ENCODE peak calls at places on chromosomes 12 and 14, in six cellular contexts. M is A549, F is right lobe of liver, B is H1, D is IMR-90, Z is esophagus muscularis mucosa. J is an unnamed sample. For H3K4me1, the result is how much of the 10 kb centered on the place peaks cover.

GRCh38 chr12:131379758-131380157 is 331.1 kb upstream of the SFSWAP start:
- DNase-seq in B (peak), D (no peak), F (no peak), Z (no peak), M (no peak), J (no peak)

GRCh38 chr12:52230364-52231281 is 2.4 kb upstream of the KRT7 start:
- DNase-seq in D (peak), M (peak), Z (no peak), F (no peak), B (no peak), J (no peak)

GRCh38 chr14:61933021-61933420 is 170.8 kb downstream of the SNAPC1 start:
- DNase-seq in B (no peak), D (no peak), F (no peak), M (no peak), Z (no peak), J (no peak)

GRCh38 chr12:103326190-103326589 is 169.6 kb downstream of the C12orf42 start:
- DNase-seq in F (no peak), Z (no peak), D (no peak), M (peak), B (no peak), J (no peak)

GRCh38 chr12:45379261-45379660 is 163.4 kb downstream of the ANO6 start:
- DNase-seq in F (no peak), D (peak), Z (no peak), M (peak), B (no peak), J (no peak)

GRCh38 chr14:101005447-101005846 is 101.9 kb upstream of the RTL1 start:
- DNase-seq in Z (no peak), B (peak), D (no peak), M (no peak), F (no peak), J (peak)

GRCh38 chr12:56897844-56898341 is 36.3 kb downstream of the SDR9C7 start:
- DNase-seq in F (peak), M (no peak), Z (peak), B (no peak), D (peak), J (no peak)

GRCh38 chr12:121278450-121279375 is 17.8 kb downstream of the CAMKK2 start:
- DNase-seq in Z (no peak), F (peak), M (no peak), B (no peak), D (peak), J (peak)

GRCh38 chr12:41966916-41967315 is 177.8 kb downstream of the GXYLT1 start:
- DNase-seq in F (no peak), M (no peak), B (no peak), Z (no peak), D (no peak), J (no peak)

GRCh38 chr12:46292754-46293402 is 24.0 kb upstream of the SLC38A1 start:
- DNase-seq in B (no peak), Z (no peak), D (no peak), F (no peak), M (no peak), J (no peak)

GRCh38 chr14:105979446-105979845 is 453.1 kb downstream of the TMEM121 start:
- DNase-seq in D (no peak), B (no peak), F (no peak), Z (no peak), M (no peak), J (no peak)

GRCh38 chr12:111438501-111438900 is 32.8 kb downstream of the SH2B3 start:
- DNase-seq in Z (no peak), B (no peak), M (no peak), F (no peak), D (peak), J (no peak)

GRCh38 chr14:59358105-59358504 is 107.1 kb downstream of the GPR135 start:
- DNase-seq in M (peak), F (peak), Z (no peak), B (no peak), D (peak), J (peak)

GRCh38 chr14:90576981-90577660 is 180.3 kb downstream of the CALM1 start:
- DNase-seq in B (no peak), D (no peak), F (no peak), M (no peak), Z (no peak), J (no peak)

GRCh38 chr14:24079521-24080141 is 8.3 kb downstream of the CPNE6 start:
- DNase-seq in D (no peak), B (peak), M (no peak), Z (no peak), F (no peak), J (no peak)

GRCh38 chr12:182381-182883 is 31.5 kb downstream of the SLC6A12 start:
- DNase-seq in B (no peak), D (peak), M (peak), Z (no peak), F (no peak), J (no peak)

GRCh38 chr14:76901171-76902055 is 75.2 kb downstream of the LRRC74A start:
- DNase-seq in Z (no peak), D (peak), B (no peak), F (no peak), M (no peak), J (no peak)

GRCh38 chr14:43765474-43765873 is 741.6 kb downstream of the FSCB start:
- DNase-seq in B (no peak), Z (no peak), M (no peak), F (no peak), D (no peak), J (no peak)

GRCh38 chr12:57255916-57256315 is 4.9 kb upstream of the STAC3 start:
- DNase-seq in Z (no peak), F (no peak), M (no peak), B (no peak), D (no peak), J (no peak)

GRCh38 chr12:66170606-66171005 is 810 bp upstream of the TMBIM4 start:
- DNase-seq in D (no peak), Z (no peak), M (no peak), B (no peak), F (no peak), J (no peak)

GRCh38 chr12:66165141-66165540 is 4.7 kb downstream of the TMBIM4 start:
- DNase-seq in Z (no peak), M (no peak), F (no peak), B (no peak), D (no peak), J (no peak)

GRCh38 chr12:66166561-66166960 is 3.2 kb downstream of the TMBIM4 start:
- DNase-seq in M (no peak), D (no peak), B (no peak), F (no peak), Z (no peak), J (no peak)

GRCh38 chr12:66168410-66168809 is 1.4 kb downstream of the TMBIM4 start:
- DNase-seq in D (no peak), M (no peak), Z (no peak), B (no peak), F (no peak), J (no peak)

DNA sequence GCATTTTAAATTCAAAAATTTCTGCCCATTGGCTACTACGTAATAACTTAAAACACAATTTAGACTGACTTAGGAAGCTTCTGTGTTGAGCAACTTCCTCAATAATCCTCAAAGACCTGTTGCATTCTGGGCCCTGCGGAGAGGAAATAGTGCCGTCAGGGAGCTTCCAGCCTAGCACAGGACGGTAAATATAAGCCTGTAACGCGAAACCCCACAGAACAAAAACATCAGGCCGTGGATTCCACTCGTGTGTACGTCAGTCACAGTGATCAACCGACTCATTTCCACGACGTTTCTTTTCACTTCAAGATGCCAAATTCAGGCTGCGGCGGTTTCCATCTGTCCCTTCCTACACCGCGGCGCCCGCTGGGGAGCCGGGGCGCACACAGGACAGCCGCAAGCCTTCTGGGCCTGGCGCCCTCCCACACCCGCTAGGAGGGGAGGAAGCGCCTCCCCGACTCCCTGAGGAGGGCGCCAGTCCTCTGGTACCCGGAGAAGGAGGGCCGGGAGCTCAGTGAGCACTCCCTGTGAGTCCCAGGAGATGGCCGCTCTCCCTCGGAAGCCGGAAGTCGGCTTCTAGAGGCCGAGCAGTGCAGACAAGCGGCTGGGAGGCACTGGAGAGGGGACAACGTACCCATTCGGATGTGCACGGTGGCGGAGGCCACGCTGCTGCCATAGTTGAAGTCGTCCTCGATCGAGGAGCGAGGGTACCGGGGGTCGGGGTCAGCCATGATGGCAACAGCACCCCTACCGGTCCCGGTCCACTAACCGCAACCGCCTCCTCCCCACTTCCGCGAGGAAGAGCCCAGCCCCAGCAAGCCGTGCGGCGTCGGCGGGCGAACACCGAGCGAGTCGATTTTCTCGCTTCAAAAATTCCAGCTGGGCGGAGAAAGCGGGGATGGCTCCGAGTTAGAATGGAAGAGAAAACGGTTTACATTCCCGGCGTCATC is at the start of gene TMBIM4:
- DNase-seq in D (peak), Z (peak), F (peak), M (peak), B (peak), J (peak)
- TF ChIP-seq POLR2A in D (peak), Z (peak), F (peak), M (peak), B (peak), J (peak)

DNA sequence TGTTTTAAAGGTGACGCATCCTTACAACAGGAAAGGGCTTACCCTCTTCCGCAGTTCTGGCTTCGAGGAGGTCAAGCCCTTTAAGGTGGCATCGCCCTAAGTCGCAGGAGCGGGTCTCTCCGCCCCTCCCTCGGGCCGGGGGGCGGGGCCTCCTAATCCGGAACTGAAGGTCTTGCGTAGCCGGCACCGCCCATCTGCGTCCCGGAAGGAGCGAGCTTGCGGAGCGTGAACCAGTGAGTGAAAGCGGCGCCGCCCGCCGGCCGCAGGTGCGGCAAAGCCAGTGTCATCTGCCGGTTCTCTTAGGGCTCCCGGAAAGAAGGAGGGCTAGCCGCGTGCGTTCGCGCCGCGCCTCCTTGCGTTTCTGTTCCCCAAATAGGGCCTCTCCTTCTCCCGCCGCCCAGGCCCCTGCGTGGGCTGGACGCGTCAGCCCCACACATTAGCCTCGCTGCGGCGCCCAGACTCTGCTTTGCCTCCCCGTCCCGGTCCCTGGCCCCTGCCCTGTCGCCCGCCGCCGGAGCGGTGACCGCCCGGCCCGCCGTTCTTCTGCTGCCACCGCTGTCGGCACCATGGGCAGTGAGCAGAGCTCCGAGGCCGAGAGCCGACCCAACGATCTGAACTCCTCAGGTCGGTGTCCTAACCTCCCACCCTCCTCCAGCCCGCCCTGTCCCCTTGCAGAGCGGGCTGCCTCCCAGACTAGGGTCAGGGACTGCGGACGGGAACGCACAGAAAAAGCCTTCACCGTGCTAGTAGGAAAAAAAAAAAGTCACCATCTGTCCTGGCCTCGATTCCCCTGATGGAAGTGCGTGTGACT is at the start of gene BORCS5:
- DNase-seq in M (peak), D (peak), F (peak), B (peak), Z (peak), J (peak)
- TF ChIP-seq CTCF in M (peak), D (no peak), F (peak), B (peak), Z (no peak), J (no peak)

GRCh38 chr12:76025601-76026575 is 5.7 kb downstream of the PHLDA1 start:
- DNase-seq in B (no peak), D (peak), F (no peak), M (peak), Z (no peak), J (no peak)

GRCh38 chr12:76024942-76025600 is 6.5 kb downstream of the PHLDA1 start:
- DNase-seq in D (peak), M (peak), Z (no peak), B (no peak), F (no peak), J (no peak)

GRCh38 chr12:76020731-76021672 is 10.6 kb downstream of the PHLDA1 start:
- DNase-seq in Z (no peak), B (no peak), M (peak), F (no peak), D (peak), J (no peak)

GRCh38 chr12:76024102-76024781 is 7.3 kb downstream of the PHLDA1 start:
- DNase-seq in Z (no peak), B (no peak), F (no peak), M (no peak), D (peak), J (no peak)

DNA sequence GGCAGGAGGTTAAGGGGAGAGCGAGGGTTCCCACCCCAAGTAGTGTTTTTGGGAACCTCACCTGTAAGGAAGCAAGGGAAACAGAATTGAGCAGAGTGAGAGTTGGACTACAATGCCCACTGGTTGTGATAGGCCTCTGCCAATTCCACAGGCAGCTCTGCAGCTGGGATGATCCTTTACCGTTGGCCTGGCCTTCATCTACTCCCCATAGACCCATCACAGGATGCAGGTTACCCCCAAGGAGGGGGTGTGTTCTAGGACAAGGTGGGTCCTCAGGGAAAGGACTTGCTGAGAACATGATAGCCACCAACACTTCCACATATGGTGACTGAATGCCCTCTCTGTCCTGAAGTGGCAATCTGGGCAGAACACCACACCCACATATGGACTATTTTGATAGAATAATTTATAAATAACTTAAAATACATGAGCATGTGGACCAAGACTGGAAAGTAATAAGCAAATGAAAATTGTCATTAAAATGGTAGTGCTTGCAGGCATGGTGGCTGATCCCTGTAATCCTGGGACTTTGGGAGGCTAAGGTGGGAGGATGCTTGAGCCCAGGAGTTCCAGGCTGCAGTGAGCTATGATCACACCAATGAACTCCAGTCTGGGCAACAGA is 8.4 kb downstream of the PHLDA1 start:
- DNase-seq in Z (no peak), B (no peak), D (no peak), M (no peak), F (no peak), J (no peak)
- H3K4me1 ChIP-seq in Z (under half), B (under half), D (under half), M (half or more), F (under half), J (under half)

GRCh38 chr12:26878661-26879119 is 45.7 kb upstream of the ITPR2 start:
- DNase-seq in D (no peak), B (no peak), F (peak), Z (peak), M (no peak), J (peak)
- TF ChIP-seq POLR2A in D (no peak), B (no peak), F (no peak), Z (no peak), M (no peak), J (no peak)

DNA sequence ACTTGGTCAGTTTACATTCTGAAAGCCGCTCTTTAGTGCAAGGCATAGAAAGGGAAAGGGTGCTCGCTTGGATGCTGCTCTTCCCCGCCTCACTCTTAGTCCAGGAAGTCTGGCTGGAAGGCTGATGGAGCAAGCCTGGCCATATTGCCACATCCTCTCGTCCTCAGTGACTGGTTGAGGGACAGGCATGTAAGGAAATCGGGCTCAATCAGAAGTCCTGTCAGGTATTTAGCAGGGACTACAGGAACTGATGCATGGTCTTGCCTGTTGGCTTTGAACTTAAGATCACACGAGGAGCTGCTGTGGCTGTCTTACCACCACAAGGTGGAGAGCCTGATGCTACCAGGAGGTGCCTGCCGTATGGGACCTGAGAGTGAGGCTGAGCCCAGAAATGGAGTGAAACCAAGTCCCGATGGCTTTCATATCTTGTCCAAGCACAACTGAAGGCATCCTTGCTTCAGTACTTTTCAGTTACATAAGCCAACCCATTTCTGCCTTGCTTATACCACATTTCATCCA is 10.7 kb upstream of the C12orf75 start:
- DNase-seq in F (no peak), B (no peak), M (peak), D (no peak), Z (no peak), J (no peak)
- TF ChIP-seq CTCF in F (no peak), B (peak), M (no peak), D (no peak), Z (no peak), J (no peak)

DNA sequence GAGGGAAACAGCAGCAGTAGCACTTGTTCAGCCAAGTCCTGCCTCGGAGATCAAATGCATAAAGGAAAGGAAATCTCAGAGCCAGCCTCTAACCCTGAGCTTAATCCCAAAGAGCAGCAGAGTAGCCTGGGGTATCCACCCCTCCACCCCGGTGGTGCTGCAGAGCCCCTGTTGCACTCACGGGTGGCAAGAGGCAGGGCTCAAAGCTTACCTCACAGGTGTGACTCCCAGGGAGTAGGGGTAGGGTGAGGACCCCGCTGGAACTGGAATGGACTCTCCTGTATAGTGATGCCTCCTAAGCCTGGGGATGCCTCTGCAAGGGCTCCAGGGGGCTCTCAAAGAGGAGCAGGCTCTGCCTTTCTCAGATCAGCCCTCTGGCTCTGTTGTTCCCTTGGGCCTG is 211.1 kb downstream of the CACNA1C start:
- DNase-seq in D (no peak), Z (no peak), M (no peak), F (no peak), B (no peak), J (no peak)
- H3K4me1 ChIP-seq in D (half or more), Z (half or more), M (under half), F (under half), B (under half), J (under half)

GRCh38 chr14:64501326-64502171 is 2.1 kb downstream of the ZBTB25 start:
- DNase-seq in F (peak), Z (peak), D (peak), B (no peak), M (peak), J (peak)
- TF ChIP-seq POLR2A in F (peak), Z (no peak), D (no peak), B (no peak), M (no peak), J (peak)

GRCh38 chr14:71552809-71553208 is 379.4 kb upstream of the RGS6 start:
- DNase-seq in B (no peak), F (no peak), D (no peak), M (no peak), Z (no peak), J (no peak)
- TF ChIP-seq CTCF in B (peak), F (no peak), D (no peak), M (no peak), Z (no peak), J (no peak)

GRCh38 chr14:54652188-54652889 is 85.4 kb downstream of the SAMD4A start:
- DNase-seq in Z (peak), M (peak), F (peak), B (no peak), D (peak), J (peak)
- H3K4me1 ChIP-seq in Z (half or more), M (half or more), F (under half), B (under half), D (under half), J (half or more)

J was measured in gastrocnemius medialis.